ENCODE peak calls at places on chromosomes 6 and 20, in eight cellular contexts. A is HuH-7.5, P is T-helper 17 cell, Z is A549, K is tibial nerve, J is NCI-H1436, B is endothelial cell, E is NCI-H524. T is an unnamed sample.

GRCh38 chr6:157625111-157625510 is 197.9 kb upstream of the SNX9 start:
- DNase-seq in Z (no peak), E (no peak), J (no peak), A (no peak), P (no peak), B (no peak), K (no peak), T (no peak)

GRCh38 chr20:63097336-63097831 is 90.6 kb upstream of the BHLHE23 start:
- DNase-seq in E (no peak), P (no peak), J (no peak), B (no peak), Z (no peak), A (no peak), K (no peak), T (no peak)

GRCh38 chr6:135299256-135299655 is 118.1 kb downstream of the MYB start:
- DNase-seq in Z (peak; percentile 3), A (no peak), B (no peak), K (no peak), E (no peak), P (no peak), J (no peak), T (no peak)

GRCh38 chr20:3932277-3933073 is 43.3 kb downstream of the PANK2 start:
- DNase-seq in P (no peak), Z (no peak), A (no peak), K (no peak), J (no peak), E (no peak), B (no peak), T (no peak)

GRCh38 chr6:125507987-125508655 is 206.4 kb upstream of the HDDC2 start:
- DNase-seq in B (no peak), J (no peak), E (peak; percentile 88), P (no peak), K (peak; percentile 20), A (peak; percentile 23), Z (no peak), T (peak; percentile 81)

GRCh38 chr6:7071405-7071804 is 36.4 kb upstream of the RREB1 start:
- DNase-seq in J (no peak), K (no peak), E (no peak), Z (no peak), A (no peak), B (no peak), P (no peak), T (no peak)

GRCh38 chr6:3585320-3585935 is 128.6 kb upstream of the SLC22A23 start:
- DNase-seq in B (no peak), E (no peak), K (no peak), P (no peak), A (no peak), J (no peak), Z (peak; percentile 61), T (no peak)

GRCh38 chr6:168582581-168582981 is 141.6 kb downstream of the SMOC2 start:
- DNase-seq in B (no peak), A (no peak), Z (no peak), K (no peak), E (no peak), J (no peak), P (no peak), T (no peak)

GRCh38 chr20:63497946-63498935 is 642 bp downstream of the EEF1A2 start:
- DNase-seq in A (no peak), Z (peak; percentile 62), E (no peak), P (no peak), B (no peak), J (no peak), K (no peak), T (peak; percentile 27)

GRCh38 chr20:38728911-38729642 is 4.8 kb downstream of the SLC32A1 start:
- DNase-seq in E (peak; percentile 87), K (no peak), P (no peak), J (peak; percentile 88), Z (no peak), A (no peak), B (peak; percentile 34), T (peak; percentile 32)

GRCh38 chr6:84774174-84775158 is 10.1 kb upstream of the TBX18 start:
- DNase-seq in E (no peak), J (no peak), Z (peak; percentile 80), A (peak; percentile 77), P (no peak), B (peak; percentile 81), K (peak; percentile 38), T (no peak)

GRCh38 chr20:47244451-47244850 is 112.0 kb downstream of the ZMYND8 start:
- DNase-seq in P (no peak), Z (no peak), J (no peak), A (no peak), B (no peak), K (no peak), E (no peak), T (no peak)

GRCh38 chr20:11881453-11881852 is 36.2 kb upstream of the BTBD3 start:
- DNase-seq in B (no peak), K (no peak), E (no peak), P (no peak), J (no peak), Z (no peak), A (no peak), T (no peak)

GRCh38 chr6:56595490-56596122 is 47.1 kb downstream of the DST start:
- DNase-seq in Z (peak; percentile 8), K (peak; percentile 44), P (no peak), B (peak; percentile 26), J (peak; percentile 41), E (peak; percentile 18), A (no peak), T (no peak)

GRCh38 chr20:35660122-35660937 is 4.4 kb downstream of the CPNE1 start:
- DNase-seq in Z (no peak), J (no peak), P (no peak), K (no peak), A (no peak), E (no peak), B (no peak), T (no peak)

GRCh38 chr20:50592282-50593004 is 82.3 kb downstream of the PTPN1 start:
- DNase-seq in Z (no peak), P (no peak), E (no peak), B (no peak), A (no peak), K (no peak), J (no peak), T (no peak)

GRCh38 chr20:1423625-1424106 is 30.8 kb upstream of the FKBP1A start:
- DNase-seq in K (no peak), P (no peak), J (peak; percentile 13), B (peak; percentile 36), E (peak; percentile 84), Z (peak; percentile 78), A (no peak), T (no peak)

GRCh38 chr6:107621216-107621940 is 131.5 kb downstream of the SOBP start:
- DNase-seq in K (no peak), B (no peak), J (no peak), A (no peak), E (no peak), Z (no peak), P (no peak), T (no peak)